ENCODE peak calls at places on chromosomes 7 and 10, in four cellular contexts. One of them, this sample, is unnamed.

GRCh38 chr7:429828-430180 is 89.8 kb downstream of the PDGFA start:
- DNase-seq in foreskin fibroblast: no peak
- DNase-seq in CD4-positive, alpha-beta T cell: no peak
- DNase-seq in colonic mucosa: no peak
- DNase-seq in this sample: no peak

GRCh38 chr10:112815238-112816032 is 134.6 kb upstream of the TCF7L2 start:
- DNase-seq in colonic mucosa: no peak
- DNase-seq in foreskin fibroblast: peak; percentile 55
- DNase-seq in CD4-positive, alpha-beta T cell: no peak
- DNase-seq in this sample: no peak

GRCh38 chr10:20089884-20090283 is 273.7 kb downstream of the PLXDC2 start:
- DNase-seq in colonic mucosa: no peak
- DNase-seq in foreskin fibroblast: no peak
- DNase-seq in CD4-positive, alpha-beta T cell: no peak
- DNase-seq in this sample: no peak

GRCh38 chr10:43026039-43026973 is 50.6 kb upstream of the RET start:
- DNase-seq in foreskin fibroblast: no peak
- DNase-seq in colonic mucosa: no peak
- DNase-seq in CD4-positive, alpha-beta T cell: no peak
- DNase-seq in this sample: peak; percentile 86

GRCh38 chr7:52365349-52365748 is 670.1 kb upstream of the POM121L12 start:
- DNase-seq in foreskin fibroblast: no peak
- DNase-seq in CD4-positive, alpha-beta T cell: no peak
- DNase-seq in colonic mucosa: no peak
- DNase-seq in this sample: no peak

GRCh38 chr7:35707422-35707821 is 12.5 kb upstream of the HERPUD2 start:
- DNase-seq in colonic mucosa: no peak
- DNase-seq in CD4-positive, alpha-beta T cell: no peak
- DNase-seq in foreskin fibroblast: no peak
- DNase-seq in this sample: no peak

GRCh38 chr10:84135836-84136235 is 3.5 kb upstream of the GHITM start:
- DNase-seq in colonic mucosa: peak; percentile 46
- DNase-seq in CD4-positive, alpha-beta T cell: no peak
- DNase-seq in foreskin fibroblast: no peak
- DNase-seq in this sample: no peak

GRCh38 chr10:11243425-11244222 is 226.0 kb downstream of the CELF2 start:
- DNase-seq in colonic mucosa: no peak
- DNase-seq in CD4-positive, alpha-beta T cell: no peak
- DNase-seq in foreskin fibroblast: no peak
- DNase-seq in this sample: no peak

GRCh38 chr10:44293842-44294241 is 91.1 kb downstream of the CXCL12 start:
- DNase-seq in foreskin fibroblast: peak; percentile 11
- DNase-seq in CD4-positive, alpha-beta T cell: no peak
- DNase-seq in colonic mucosa: no peak
- DNase-seq in this sample: no peak

GRCh38 chr7:92797693-92798092 is 38.7 kb downstream of the CDK6 start:
- DNase-seq in foreskin fibroblast: no peak
- DNase-seq in CD4-positive, alpha-beta T cell: no peak
- DNase-seq in colonic mucosa: no peak
- DNase-seq in this sample: no peak

GRCh38 chr10:188546-188945 is 53.3 kb downstream of the ZMYND11 start:
- DNase-seq in colonic mucosa: no peak
- DNase-seq in foreskin fibroblast: no peak
- DNase-seq in CD4-positive, alpha-beta T cell: no peak
- DNase-seq in this sample: no peak

GRCh38 chr10:89466599-89467035 is 52.2 kb downstream of the IFIT5 start:
- DNase-seq in colonic mucosa: no peak
- DNase-seq in foreskin fibroblast: peak; percentile 40
- DNase-seq in CD4-positive, alpha-beta T cell: no peak
- DNase-seq in this sample: peak; percentile 79

GRCh38 chr10:102718220-102718619 is 3.8 kb downstream of the SFXN2 start:
- DNase-seq in colonic mucosa: no peak
- DNase-seq in CD4-positive, alpha-beta T cell: no peak
- DNase-seq in foreskin fibroblast: peak; percentile 43
- DNase-seq in this sample: no peak

GRCh38 chr7:119010635-119011034 is 786.1 kb downstream of the ANKRD7 start:
- DNase-seq in colonic mucosa: no peak
- DNase-seq in foreskin fibroblast: no peak
- DNase-seq in CD4-positive, alpha-beta T cell: no peak
- DNase-seq in this sample: no peak

GRCh38 chr7:43040461-43040860 is 72.0 kb upstream of the HECW1 start:
- DNase-seq in colonic mucosa: no peak
- DNase-seq in CD4-positive, alpha-beta T cell: no peak
- DNase-seq in foreskin fibroblast: no peak
- DNase-seq in this sample: no peak

GRCh38 chr10:102431452-102432124 is 786 bp downstream of the CUEDC2 start:
- DNase-seq in CD4-positive, alpha-beta T cell: no peak
- DNase-seq in colonic mucosa: no peak
- DNase-seq in foreskin fibroblast: no peak
- DNase-seq in this sample: no peak

GRCh38 chr10:78703581-78703980 is 365.2 kb upstream of the ZMIZ1 start:
- DNase-seq in foreskin fibroblast: no peak
- DNase-seq in CD4-positive, alpha-beta T cell: no peak
- DNase-seq in colonic mucosa: no peak
- DNase-seq in this sample: no peak

GRCh38 chr10:102247724-102248123 is 2.4 kb downstream of the GBF1 start:
- DNase-seq in colonic mucosa: no peak
- DNase-seq in CD4-positive, alpha-beta T cell: no peak
- DNase-seq in foreskin fibroblast: no peak
- DNase-seq in this sample: no peak

GRCh38 chr10:69318087-69318996 is 40.0 kb downstream of the HK1 start:
- DNase-seq in foreskin fibroblast: peak; percentile 90
- DNase-seq in colonic mucosa: peak; percentile 93
- DNase-seq in CD4-positive, alpha-beta T cell: peak; percentile 83
- DNase-seq in this sample: peak; percentile 86

GRCh38 chr10:91412688-91413087 is 2.5 kb downstream of the HECTD2 start:
- DNase-seq in colonic mucosa: no peak
- DNase-seq in CD4-positive, alpha-beta T cell: no peak
- DNase-seq in foreskin fibroblast: no peak
- DNase-seq in this sample: no peak

GRCh38 chr7:152735443-152736004 is 24.0 kb upstream of the ACTR3B start:
- DNase-seq in foreskin fibroblast: no peak
- DNase-seq in CD4-positive, alpha-beta T cell: no peak
- DNase-seq in colonic mucosa: no peak
- DNase-seq in this sample: no peak

GRCh38 chr10:133358162-133358919 is 522 bp upstream of the FUOM start:
- DNase-seq in foreskin fibroblast: peak; percentile 41
- DNase-seq in CD4-positive, alpha-beta T cell: no peak
- DNase-seq in colonic mucosa: no peak
- DNase-seq in this sample: no peak

GRCh38 chr7:78226059-78226658 is 427.6 kb downstream of the PHTF2 start:
- DNase-seq in foreskin fibroblast: no peak
- DNase-seq in colonic mucosa: peak; percentile 62
- DNase-seq in CD4-positive, alpha-beta T cell: no peak
- DNase-seq in this sample: no peak

GRCh38 chr7:113774182-113774807 is 144.5 kb downstream of the PPP1R3A start:
- DNase-seq in CD4-positive, alpha-beta T cell: no peak
- DNase-seq in colonic mucosa: no peak
- DNase-seq in foreskin fibroblast: no peak
- DNase-seq in this sample: no peak

GRCh38 chr7:32070406-32071360 is at the start of gene PDE1C:
- DNase-seq in colonic mucosa: no peak
- DNase-seq in foreskin fibroblast: no peak
- DNase-seq in CD4-positive, alpha-beta T cell: no peak
- DNase-seq in this sample: no peak

GRCh38 chr7:77989981-77990566 is 191.5 kb downstream of the PHTF2 start:
- DNase-seq in CD4-positive, alpha-beta T cell: no peak
- DNase-seq in colonic mucosa: peak; percentile 83
- DNase-seq in foreskin fibroblast: no peak
- DNase-seq in this sample: no peak

GRCh38 chr10:78335691-78336401 is 302.2 kb downstream of the RPS24 start:
- DNase-seq in colonic mucosa: peak; percentile 14
- DNase-seq in CD4-positive, alpha-beta T cell: no peak
- DNase-seq in foreskin fibroblast: peak; percentile 91
- DNase-seq in this sample: peak; percentile 20

GRCh38 chr7:132996581-132997242 is 85.2 kb downstream of the CHCHD3 start:
- DNase-seq in foreskin fibroblast: no peak
- DNase-seq in colonic mucosa: no peak
- DNase-seq in CD4-positive, alpha-beta T cell: no peak
- DNase-seq in this sample: no peak

GRCh38 chr10:127200646-127201045 is 4.3 kb upstream of the INSYN2A start:
- DNase-seq in CD4-positive, alpha-beta T cell: no peak
- DNase-seq in colonic mucosa: no peak
- DNase-seq in foreskin fibroblast: no peak
- DNase-seq in this sample: no peak

GRCh38 chr10:55200020-55200419 is 399.0 kb upstream of the PCDH15 start:
- DNase-seq in foreskin fibroblast: no peak
- DNase-seq in CD4-positive, alpha-beta T cell: no peak
- DNase-seq in colonic mucosa: no peak
- DNase-seq in this sample: no peak

GRCh38 chr10:104054430-104054829 is 31.2 kb downstream of the COL17A1 start:
- DNase-seq in colonic mucosa: no peak
- DNase-seq in foreskin fibroblast: peak; percentile 69
- DNase-seq in CD4-positive, alpha-beta T cell: no peak
- DNase-seq in this sample: peak; percentile 66

GRCh38 chr10:35409094-35409582 is 72.8 kb downstream of the CCNY start:
- DNase-seq in colonic mucosa: no peak
- DNase-seq in foreskin fibroblast: peak; percentile 87
- DNase-seq in CD4-positive, alpha-beta T cell: no peak
- DNase-seq in this sample: no peak

GRCh38 chr7:155845226-155845625 is 33.0 kb upstream of the SHH start:
- DNase-seq in colonic mucosa: no peak
- DNase-seq in CD4-positive, alpha-beta T cell: no peak
- DNase-seq in foreskin fibroblast: no peak
- DNase-seq in this sample: peak; percentile 38

GRCh38 chr7:121873795-121874194 is 834 bp downstream of the PTPRZ1 start:
- DNase-seq in foreskin fibroblast: no peak
- DNase-seq in colonic mucosa: no peak
- DNase-seq in CD4-positive, alpha-beta T cell: no peak
- DNase-seq in this sample: no peak

GRCh38 chr7:77538186-77538907 is 1.3 kb downstream of the PTPN12 start:
- DNase-seq in foreskin fibroblast: peak; percentile 97
- DNase-seq in CD4-positive, alpha-beta T cell: no peak
- DNase-seq in colonic mucosa: peak; percentile 93
- DNase-seq in this sample: peak; percentile 94

GRCh38 chr7:24948739-24949138 is 31.2 kb downstream of the OSBPL3 start:
- DNase-seq in foreskin fibroblast: no peak
- DNase-seq in colonic mucosa: no peak
- DNase-seq in CD4-positive, alpha-beta T cell: no peak
- DNase-seq in this sample: no peak

GRCh38 chr7:25351761-25352160 is 123.5 kb upstream of the NPVF start:
- DNase-seq in foreskin fibroblast: no peak
- DNase-seq in colonic mucosa: no peak
- DNase-seq in CD4-positive, alpha-beta T cell: no peak
- DNase-seq in this sample: no peak

GRCh38 chr7:77328669-77329068 is 87.5 kb downstream of the GSAP start:
- DNase-seq in colonic mucosa: no peak
- DNase-seq in CD4-positive, alpha-beta T cell: no peak
- DNase-seq in foreskin fibroblast: no peak
- DNase-seq in this sample: no peak

GRCh38 chr10:100100651-100101525 is 19.2 kb upstream of the CPN1 start:
- DNase-seq in foreskin fibroblast: peak; percentile 37
- DNase-seq in colonic mucosa: no peak
- DNase-seq in CD4-positive, alpha-beta T cell: no peak
- DNase-seq in this sample: no peak
- TF ChIP-seq CTCF in foreskin fibroblast: no peak
- TF ChIP-seq CTCF in colonic mucosa: no peak
- TF ChIP-seq CTCF in CD4-positive, alpha-beta T cell: no peak
- TF ChIP-seq CTCF in this sample: peak; percentile 35

DNA sequence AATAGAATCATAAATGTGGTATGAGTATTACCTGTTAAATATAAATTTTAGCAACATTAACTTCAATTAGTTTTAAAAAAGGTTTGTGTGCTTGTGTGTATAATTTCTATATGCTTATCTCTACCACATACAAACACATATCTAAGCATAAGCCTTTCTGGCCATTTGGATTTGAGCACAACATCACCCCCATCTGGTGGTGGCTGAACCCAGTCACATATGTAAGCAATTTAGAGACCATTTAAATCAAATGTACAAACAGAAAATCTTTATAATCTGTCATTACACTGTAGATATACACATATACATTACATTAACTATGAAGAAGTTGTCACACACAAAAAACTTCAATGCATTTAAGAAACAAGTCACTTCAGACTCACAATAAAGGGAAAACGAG is 31.7 kb downstream of the GPR22 start:
- DNase-seq in CD4-positive, alpha-beta T cell: no peak
- DNase-seq in colonic mucosa: peak; percentile 32
- DNase-seq in foreskin fibroblast: peak; percentile 9
- DNase-seq in this sample: no peak
- TF ChIP-seq CTCF in CD4-positive, alpha-beta T cell: no peak
- TF ChIP-seq CTCF in colonic mucosa: peak; percentile 28
- TF ChIP-seq CTCF in foreskin fibroblast: peak; percentile 57
- TF ChIP-seq CTCF in this sample: peak; percentile 33

GRCh38 chr10:3132036-3133025 is 40.3 kb downstream of the PITRM1 start:
- DNase-seq in colonic mucosa: no peak
- DNase-seq in foreskin fibroblast: no peak
- DNase-seq in CD4-positive, alpha-beta T cell: no peak
- DNase-seq in this sample: no peak

GRCh38 chr10:3133948-3134347 is 38.6 kb downstream of the PITRM1 start:
- DNase-seq in CD4-positive, alpha-beta T cell: no peak
- DNase-seq in foreskin fibroblast: no peak
- DNase-seq in colonic mucosa: no peak
- DNase-seq in this sample: no peak

GRCh38 chr10:3128379-3129130 is 44.0 kb downstream of the PITRM1 start:
- DNase-seq in colonic mucosa: no peak
- DNase-seq in foreskin fibroblast: no peak
- DNase-seq in CD4-positive, alpha-beta T cell: no peak
- DNase-seq in this sample: no peak

GRCh38 chr10:3129581-3130340 is 42.8 kb downstream of the PITRM1 start:
- DNase-seq in CD4-positive, alpha-beta T cell: no peak
- DNase-seq in foreskin fibroblast: no peak
- DNase-seq in colonic mucosa: no peak
- DNase-seq in this sample: no peak

DNA sequence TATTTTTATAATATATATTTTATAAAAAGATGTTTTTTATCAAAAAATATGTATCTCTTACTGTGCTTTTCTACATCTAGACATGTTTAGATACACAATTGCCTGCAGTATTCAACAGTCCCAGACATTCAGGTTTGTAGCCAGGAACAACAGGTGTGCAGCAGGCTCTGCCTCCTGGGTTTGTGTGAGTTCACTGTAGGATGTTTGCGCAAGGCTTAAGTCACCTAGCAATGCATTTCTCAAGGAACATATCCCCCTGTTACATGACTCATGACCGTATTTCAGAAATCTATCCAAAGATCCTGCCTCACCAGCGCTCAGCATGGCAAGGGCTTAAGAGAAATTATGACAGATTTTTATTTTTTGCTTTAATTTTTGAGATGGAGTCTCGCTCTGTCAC is 41.5 kb downstream of the PITRM1 start:
- DNase-seq in foreskin fibroblast: peak; percentile 26
- DNase-seq in CD4-positive, alpha-beta T cell: no peak
- DNase-seq in colonic mucosa: no peak
- DNase-seq in this sample: no peak
- TF ChIP-seq CTCF in foreskin fibroblast: no peak
- TF ChIP-seq CTCF in CD4-positive, alpha-beta T cell: no peak
- TF ChIP-seq CTCF in colonic mucosa: no peak
- TF ChIP-seq CTCF in this sample: no peak

GRCh38 chr7:117386125-117386709 is 41.1 kb downstream of the ASZ1 start:
- DNase-seq in colonic mucosa: no peak
- DNase-seq in foreskin fibroblast: peak; percentile 6
- DNase-seq in CD4-positive, alpha-beta T cell: no peak
- DNase-seq in this sample: no peak
- TF ChIP-seq CTCF in colonic mucosa: no peak
- TF ChIP-seq CTCF in foreskin fibroblast: no peak
- TF ChIP-seq CTCF in CD4-positive, alpha-beta T cell: no peak
- TF ChIP-seq CTCF in this sample: peak; percentile 58